ENCODE peak calls at places on chromosomes 5 and 9, in five cellular contexts. B is A673, W is astrocyte, Y is upper lobe of right lung, M is stomach. K is an unnamed sample.
A peak's percentile ranks its signal among the peaks of the same experiment; 100 is the strongest.

GRCh38 chr5:78522476-78523105 is 126.0 kb downstream of the LHFPL2 start:
- DNase-seq in B (no peak), W (no peak), Y (no peak), M (no peak), K (no peak)

GRCh38 chr5:133519191-133519590 is 93.2 kb downstream of the FSTL4 start:
- DNase-seq in B (no peak), W (no peak), Y (no peak), M (no peak), K (no peak)

GRCh38 chr9:113488490-113488889 is 25.0 kb downstream of the RGS3 start:
- DNase-seq in B (no peak), W (no peak), Y (peak; percentile 34), M (no peak), K (no peak)

GRCh38 chr9:123541441-123541840 is 185.4 kb downstream of the CRB2 start:
- DNase-seq in B (no peak), W (no peak), Y (no peak), M (no peak), K (no peak)

GRCh38 chr9:35070823-35071813 is 1.3 kb downstream of the VCP start:
- DNase-seq in B (no peak), W (peak; percentile 35), Y (no peak), M (peak; percentile 30), K (peak; percentile 24)

GRCh38 chr9:70902705-70903131 is 218.7 kb downstream of the TRPM3 start:
- DNase-seq in B (no peak), W (peak; percentile 100), Y (no peak), M (no peak), K (no peak)

GRCh38 chr9:128838338-128838737 is 8.7 kb upstream of the SPOUT1 start:
- DNase-seq in B (no peak), W (no peak), Y (no peak), M (no peak), K (no peak)

GRCh38 chr5:93058309-93058708 is 522.7 kb downstream of the NR2F1-AS1 start:
- DNase-seq in B (no peak), W (peak; percentile 71), Y (no peak), M (no peak), K (no peak)

GRCh38 chr5:167389537-167389936 is 901.9 kb upstream of the WWC1 start:
- DNase-seq in B (no peak), W (peak; percentile 4), Y (no peak), M (no peak), K (no peak)

GRCh38 chr5:172479034-172479783 is 24.9 kb upstream of the SH3PXD2B start:
- DNase-seq in B (peak; percentile 87), W (peak; percentile 67), Y (peak; percentile 85), M (peak; percentile 83), K (peak; percentile 95)

GRCh38 chr9:83304686-83305085 is 233.5 kb downstream of the FRMD3 start:
- DNase-seq in B (peak; percentile 90), W (peak; percentile 85), Y (peak; percentile 71), M (peak; percentile 75), K (no peak)

GRCh38 chr5:57700484-57700883 is 217.9 kb upstream of the ACTBL2 start:
- DNase-seq in B (no peak), W (no peak), Y (no peak), M (no peak), K (no peak)

GRCh38 chr5:36683821-36684434 is 77.5 kb downstream of the SLC1A3 start:
- DNase-seq in B (peak; percentile 18), W (no peak), Y (peak; percentile 70), M (no peak), K (peak; percentile 50)

GRCh38 chr9:129221233-129221632 is 43.2 kb upstream of the IER5L start:
- DNase-seq in B (no peak), W (no peak), Y (no peak), M (no peak), K (no peak)

GRCh38 chr5:31502506-31502905 is 29.4 kb downstream of the DROSHA start:
- DNase-seq in B (no peak), W (no peak), Y (no peak), M (no peak), K (no peak)

GRCh38 chr5:52139888-52140580 is 647.7 kb upstream of the ITGA1 start:
- DNase-seq in B (peak; percentile 91), W (no peak), Y (no peak), M (no peak), K (no peak)

GRCh38 chr9:134554750-134555655 is 86.6 kb upstream of the COL5A1 start:
- DNase-seq in B (no peak), W (peak; percentile 77), Y (peak; percentile 13), M (no peak), K (peak; percentile 40)

GRCh38 chr9:98067184-98067583 is 10.7 kb downstream of the NANS start:
- DNase-seq in B (no peak), W (no peak), Y (no peak), M (no peak), K (no peak)

GRCh38 chr9:98206754-98207153 is 14.3 kb upstream of the CORO2A start:
- DNase-seq in B (no peak), W (no peak), Y (no peak), M (no peak), K (no peak)

GRCh38 chr9:87771251-87772006 is 45.5 kb downstream of the CTSL start:
- DNase-seq in B (no peak), W (no peak), Y (no peak), M (no peak), K (peak; percentile 47)

GRCh38 chr5:57316798-57317327 is 143.0 kb downstream of the GPBP1 start:
- DNase-seq in B (no peak), W (peak; percentile 100), Y (no peak), M (no peak), K (no peak)

GRCh38 chr5:139638090-139638735 is 9.9 kb upstream of the CXXC5 start:
- DNase-seq in B (no peak), W (peak; percentile 65), Y (peak; percentile 91), M (peak; percentile 86), K (peak; percentile 59)

GRCh38 chr5:94893404-94894145 is 275.1 kb downstream of the SLF1 start:
- DNase-seq in B (peak; percentile 26), W (peak; percentile 18), Y (no peak), M (no peak), K (peak; percentile 61)

GRCh38 chr9:129954868-129955550 is 88.0 kb downstream of the FNBP1 start:
- DNase-seq in B (peak; percentile 41), W (peak; percentile 56), Y (no peak), M (no peak), K (no peak)

GRCh38 chr5:5290674-5291334 is 131.7 kb upstream of the ICE1 start:
- DNase-seq in B (no peak), W (no peak), Y (no peak), M (no peak), K (no peak)

GRCh38 chr9:91295357-91295756 is 66.4 kb downstream of the AUH start:
- DNase-seq in B (no peak), W (no peak), Y (no peak), M (no peak), K (no peak)

GRCh38 chr5:156529902-156530301 is 202.9 kb downstream of the SGCD start:
- DNase-seq in B (no peak), W (no peak), Y (no peak), M (no peak), K (no peak)

GRCh38 chr9:86481466-86481865 is 127.3 kb upstream of the TUT7 start:
- DNase-seq in B (no peak), W (no peak), Y (no peak), M (no peak), K (no peak)

GRCh38 chr5:485943-486491 is 38.2 kb downstream of the SLC9A3 start:
- DNase-seq in B (peak; percentile 27), W (no peak), Y (no peak), M (no peak), K (no peak)

GRCh38 chr5:159052282-159053011 is 47.3 kb downstream of the EBF1 start:
- DNase-seq in B (no peak), W (peak; percentile 38), Y (no peak), M (no peak), K (peak; percentile 81)

GRCh38 chr5:163841-164240 is 27.5 kb upstream of the LRRC14B start:
- DNase-seq in B (no peak), W (no peak), Y (no peak), M (no peak), K (no peak)

GRCh38 chr9:118609355-118610044 is 759.7 kb downstream of the BRINP1 start:
- DNase-seq in B (no peak), W (peak; percentile 43), Y (no peak), M (no peak), K (no peak)

GRCh38 chr5:32642276-32643002 is 57.1 kb downstream of the SUB1 start:
- DNase-seq in B (no peak), W (peak; percentile 49), Y (no peak), M (no peak), K (no peak)

GRCh38 chr5:144944936-144945335 is 774.3 kb downstream of the KCTD16 start:
- DNase-seq in B (peak; percentile 19), W (no peak), Y (no peak), M (no peak), K (no peak)

GRCh38 chr5:95620870-95621838 is 1.3 kb downstream of the GPR150 start:
- DNase-seq in B (peak; percentile 27), W (no peak), Y (peak; percentile 74), M (peak; percentile 49), K (peak; percentile 75)

DNA sequence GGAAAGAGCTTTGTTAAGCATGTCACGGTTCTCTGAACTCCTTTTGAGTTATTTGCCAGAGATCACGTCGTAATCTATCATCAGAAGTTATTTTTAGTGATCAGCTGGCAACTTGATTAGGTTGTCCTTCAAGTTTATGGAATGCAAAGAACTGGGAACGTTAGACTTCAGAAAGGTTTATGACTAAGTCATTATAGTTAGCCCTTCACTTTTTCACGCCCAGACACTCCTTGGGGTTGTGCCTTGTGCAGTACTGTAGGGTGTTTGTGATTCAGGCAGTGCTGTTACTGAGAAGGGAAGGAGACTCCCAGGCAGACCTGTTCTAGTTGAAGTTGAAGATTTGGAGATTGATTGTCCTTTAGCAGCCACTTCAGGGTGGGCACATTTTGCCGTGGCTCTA is 26.7 kb upstream of the PHF2 start:
- DNase-seq in B (no peak), W (peak; percentile 3), Y (no peak), M (no peak), K (no peak)
- H3K36me3 ChIP-seq in B (peaks cover 25% of the 10 kb centered on the region), W (peaks cover 17% of the 10 kb centered on the region), Y (peaks cover 86% of the 10 kb centered on the region), M (peaks cover 91% of the 10 kb centered on the region), K (peaks cover 7% of the 10 kb centered on the region)

GRCh38 chr9:127194881-127195713 is 69.5 kb upstream of the GARNL3 start:
- DNase-seq in B (no peak), W (peak; percentile 7), Y (no peak), M (no peak), K (no peak)
- TF ChIP-seq CTCF in B (no peak), W (no peak), Y (no peak), M (no peak), K (peak; percentile 25)

GRCh38 chr5:177514541-177514940 is 2.2 kb downstream of the DDX41 start:
- DNase-seq in B (no peak), W (no peak), Y (no peak), M (no peak), K (no peak)
- H3K36me3 ChIP-seq in B (peaks cover 54% of the 10 kb centered on the region), W (peaks cover 28% of the 10 kb centered on the region), Y (peaks cover 60% of the 10 kb centered on the region), M (peaks cover 62% of the 10 kb centered on the region), K (no peaks in the 10 kb centered on the region)

DNA sequence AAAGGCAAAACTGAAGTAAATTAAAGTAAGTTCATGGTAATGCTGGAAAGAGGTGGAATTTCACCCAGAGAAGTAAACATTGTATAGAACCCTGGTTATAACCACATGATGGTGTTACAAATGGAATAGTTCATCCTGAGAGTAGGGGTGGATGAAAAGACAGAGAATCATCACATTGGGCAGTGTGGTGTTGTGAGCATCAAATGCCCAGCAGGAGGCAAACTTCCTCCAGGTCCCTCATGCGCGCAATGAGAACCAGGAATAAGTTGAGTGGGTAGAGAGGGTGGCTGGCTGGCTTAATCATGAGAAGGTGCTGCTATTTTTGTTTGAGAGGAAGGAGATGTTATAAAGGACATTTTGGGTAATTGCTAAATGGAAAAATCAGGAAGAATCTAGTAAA is 163.3 kb upstream of the HMHB1 start:
- DNase-seq in B (peak; percentile 8), W (no peak), Y (no peak), M (no peak), K (no peak)
- TF ChIP-seq CTCF in B (peak; percentile 38), W (no peak), Y (peak; percentile 44), M (no peak), K (no peak)